ENCODE peak calls at places on chromosomes 7 and 10, in six cellular contexts. Y is GM12878, V is K562, W is H1, O is GM12891, F is HepG2. I is an unnamed sample.
A peak's percentile ranks its signal among the peaks of the same experiment; 100 is the strongest.

GRCh38 chr7:10803720-10804119 is 170.0 kb upstream of the PHF14 start:
- DNase-seq in Y (no peak), V (no peak), W (no peak), O (no peak), F (no peak), I (no peak)

GRCh38 chr7:2641406-2642393 is 9.9 kb downstream of the TTYH3 start:
- DNase-seq in Y (peak; percentile 47), V (no peak), W (peak; percentile 87), O (peak; percentile 68), F (peak; percentile 71), I (no peak)

GRCh38 chr7:99090811-99091582 is 52.9 kb downstream of the SMURF1 start:
- DNase-seq in Y (no peak), V (peak; percentile 29), W (no peak), O (no peak), F (no peak), I (no peak)

GRCh38 chr7:99559276-99559915 is 954 bp downstream of the ZNF655 start:
- DNase-seq in Y (no peak), V (no peak), W (no peak), O (no peak), F (no peak), I (no peak)

GRCh38 chr7:77537595-77538185 is 595 bp downstream of the PTPN12 start:
- DNase-seq in Y (no peak), V (peak; percentile 63), W (no peak), O (peak; percentile 43), F (peak; percentile 32), I (peak; percentile 40)

GRCh38 chr10:22605168-22605567 is 109.2 kb downstream of the PIP4K2A start:
- DNase-seq in Y (peak; percentile 82), V (no peak), W (no peak), O (no peak), F (no peak), I (no peak)

GRCh38 chr7:98135984-98136383 is 29.3 kb downstream of the LMTK2 start:
- DNase-seq in Y (no peak), V (no peak), W (no peak), O (no peak), F (no peak), I (no peak)

GRCh38 chr7:33743594-33743993 is 161.7 kb upstream of the BMPER start:
- DNase-seq in Y (no peak), V (no peak), W (no peak), O (no peak), F (no peak), I (no peak)

GRCh38 chr10:98423691-98424120 is 8.7 kb upstream of the PYROXD2 start:
- DNase-seq in Y (no peak), V (no peak), W (peak; percentile 77), O (no peak), F (peak; percentile 41), I (no peak)

GRCh38 chr10:104080762-104081161 is 4.9 kb downstream of the COL17A1 start:
- DNase-seq in Y (no peak), V (peak; percentile 15), W (no peak), O (no peak), F (peak; percentile 28), I (no peak)

GRCh38 chr10:59839576-59839975 is 66.8 kb downstream of the CCDC6 start:
- DNase-seq in Y (no peak), V (no peak), W (no peak), O (no peak), F (no peak), I (no peak)

GRCh38 chr7:142338633-142339501 is 81.0 kb upstream of the PRSS58 start:
- DNase-seq in Y (no peak), V (no peak), W (peak; percentile 87), O (no peak), F (no peak), I (no peak)

GRCh38 chr7:85111761-85112160 is 75.1 kb downstream of the SEMA3D start:
- DNase-seq in Y (no peak), V (no peak), W (no peak), O (no peak), F (no peak), I (no peak)

GRCh38 chr7:110762514-110762913 is 328.4 kb upstream of the LRRN3 start:
- DNase-seq in Y (no peak), V (no peak), W (no peak), O (no peak), F (no peak), I (no peak)

GRCh38 chr10:82922755-82923154 is 1047.8 kb downstream of the NRG3 start:
- DNase-seq in Y (no peak), V (no peak), W (no peak), O (no peak), F (no peak), I (no peak)

GRCh38 chr10:69321865-69322264 is 43.6 kb downstream of the HK1 start:
- DNase-seq in Y (no peak), V (no peak), W (no peak), O (no peak), F (no peak), I (no peak)

GRCh38 chr7:87356448-87356847 is 11.0 kb downstream of the CROT start:
- DNase-seq in Y (no peak), V (no peak), W (no peak), O (no peak), F (no peak), I (no peak)

GRCh38 chr7:87347207-87347606 is 1.7 kb downstream of the CROT start:
- DNase-seq in Y (no peak), V (no peak), W (no peak), O (no peak), F (no peak), I (no peak)

GRCh38 chr10:96740579-96741281 is 20.4 kb upstream of the PIK3AP1 start:
- DNase-seq in Y (no peak), V (no peak), W (no peak), O (no peak), F (no peak), I (no peak)

GRCh38 chr10:131795761-131796160 is 105.0 kb upstream of the PPP2R2D start:
- DNase-seq in Y (no peak), V (no peak), W (no peak), O (no peak), F (peak; percentile 34), I (no peak)

GRCh38 chr7:45703373-45703821 is 129.2 kb downstream of the ADCY1 start:
- DNase-seq in Y (no peak), V (no peak), W (no peak), O (no peak), F (no peak), I (no peak)

GRCh38 chr7:96069361-96069760 is 252.5 kb downstream of the SLC25A13 start:
- DNase-seq in Y (no peak), V (no peak), W (no peak), O (no peak), F (no peak), I (no peak)

GRCh38 chr10:35369049-35369760 is 32.9 kb downstream of the CCNY start:
- DNase-seq in Y (no peak), V (no peak), W (no peak), O (no peak), F (no peak), I (no peak)

GRCh38 chr10:114616103-114616502 is 42.0 kb downstream of the ABLIM1 start:
- DNase-seq in Y (no peak), V (no peak), W (no peak), O (no peak), F (no peak), I (no peak)

GRCh38 chr10:106577756-106578155 is 586.8 kb downstream of the SORCS1 start:
- DNase-seq in Y (no peak), V (no peak), W (no peak), O (no peak), F (no peak), I (no peak)

GRCh38 chr10:106571216-106571954 is 593.1 kb downstream of the SORCS1 start:
- DNase-seq in Y (no peak), V (no peak), W (no peak), O (no peak), F (no peak), I (no peak)

GRCh38 chr10:106577266-106577665 is 587.2 kb downstream of the SORCS1 start:
- DNase-seq in Y (no peak), V (no peak), W (no peak), O (no peak), F (no peak), I (no peak)

GRCh38 chr10:106576534-106576933 is 588.0 kb downstream of the SORCS1 start:
- DNase-seq in Y (no peak), V (no peak), W (no peak), O (no peak), F (no peak), I (no peak)

DNA sequence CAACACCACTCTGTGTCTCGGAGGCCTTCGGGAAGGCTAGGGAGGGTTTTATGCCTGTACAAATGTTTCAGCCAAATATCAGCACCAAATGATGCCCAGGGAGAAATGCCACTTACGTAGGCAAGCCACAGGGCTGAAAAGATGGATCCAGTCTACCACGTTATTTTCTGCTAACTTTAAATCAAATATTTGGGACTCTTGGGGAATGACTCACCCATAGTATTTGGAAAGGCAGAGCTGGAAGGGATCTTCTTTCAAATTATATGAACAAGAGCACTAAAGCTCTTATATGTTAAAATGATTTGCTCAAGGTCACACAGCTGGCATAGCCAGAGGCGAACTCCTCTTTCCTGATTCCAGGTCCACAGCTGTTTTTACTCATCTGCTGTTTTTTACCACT is 591.4 kb downstream of the SORCS1 start:
- DNase-seq in Y (no peak), V (no peak), W (no peak), O (no peak), F (no peak), I (no peak)
- TF ChIP-seq TAF1 in Y (no peak), V (no peak), W (no peak), O (no peak), F (no peak), I (no peak)

GRCh38 chr10:43949351-43949750 is 300.7 kb upstream of the ZNF32 start:
- DNase-seq in Y (no peak), V (no peak), W (no peak), O (no peak), F (no peak), I (no peak)
- TF ChIP-seq POLR2A in Y (no peak), V (no peak), W (no peak), O (no peak), F (no peak), I (no peak)

GRCh38 chr7:105268056-105268455 is 120.7 kb downstream of the SRPK2 start:
- DNase-seq in Y (no peak), V (no peak), W (no peak), O (no peak), F (no peak), I (no peak)
- TF ChIP-seq TAF1 in Y (no peak), V (no peak), W (no peak), O (no peak), F (no peak), I (no peak)

DNA sequence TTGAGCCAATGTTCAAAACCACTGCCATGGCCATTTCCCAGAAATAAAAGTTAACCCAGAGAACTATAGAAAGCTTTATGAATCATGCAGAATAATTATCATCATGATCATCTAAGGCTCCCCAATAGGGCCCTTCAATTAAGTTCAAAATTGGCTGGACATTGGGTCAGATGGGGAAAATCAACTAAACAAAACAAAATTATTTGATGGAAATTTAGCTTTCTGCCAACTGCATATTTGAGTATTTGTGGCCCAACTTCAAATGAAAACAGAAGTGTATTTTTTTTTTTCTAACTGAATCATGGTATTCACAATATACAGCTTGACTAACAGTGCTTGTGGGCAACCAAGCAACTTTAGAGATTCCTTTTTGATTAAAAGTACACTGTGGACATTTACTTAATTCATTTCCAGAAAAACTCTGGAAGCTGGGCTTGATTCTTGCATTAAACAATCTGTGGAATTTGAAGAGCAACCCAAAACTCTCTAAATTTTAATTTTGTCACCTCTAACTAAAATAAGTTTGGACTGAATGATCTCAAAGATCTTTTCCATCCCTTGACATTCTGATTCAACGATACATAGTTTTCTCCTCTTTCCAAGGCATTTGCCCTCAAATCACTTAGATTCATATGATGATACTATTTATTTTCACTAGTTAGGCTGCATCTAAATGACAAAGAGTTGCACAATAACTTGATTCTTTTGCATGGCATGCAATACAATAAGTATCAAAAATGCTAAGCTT is 203.2 kb downstream of the AHR start:
- DNase-seq in Y (no peak), V (no peak), W (no peak), O (no peak), F (no peak), I (no peak)
- TF ChIP-seq POLR2A in Y (no peak), V (no peak), W (no peak), O (no peak), F (no peak), I (no peak)